ENCODE peak calls at places on chromosomes 13 and 19, in five cellular contexts. One of them, this sample, is unnamed.

GRCh38 chr19:8609210-8610040 is 1.1 kb downstream of the ADAMTS10 start:
- DNase-seq in HuH-7.5: peak; percentile 86
- DNase-seq in activated CD4-positive, alpha-beta T cell treated with anti-CD3 and anti-CD28 coated beads, Interleukin-2, amount 50 U/mL, for 48 hours: peak; percentile 43
- DNase-seq in AG08396: peak; percentile 80
- DNase-seq in effector CD4-positive, alpha-beta T cell: no peak
- DNase-seq in this sample: no peak

GRCh38 chr19:3522421-3523360 is 16.3 kb upstream of the TEKTIP1 start:
- DNase-seq in HuH-7.5: no peak
- DNase-seq in activated CD4-positive, alpha-beta T cell treated with anti-CD3 and anti-CD28 coated beads, Interleukin-2, amount 50 U/mL, for 48 hours: no peak
- DNase-seq in AG08396: no peak
- DNase-seq in effector CD4-positive, alpha-beta T cell: no peak
- DNase-seq in this sample: no peak

GRCh38 chr19:2089001-2089711 is 7.0 kb downstream of the MOB3A start:
- DNase-seq in HuH-7.5: no peak
- DNase-seq in activated CD4-positive, alpha-beta T cell treated with anti-CD3 and anti-CD28 coated beads, Interleukin-2, amount 50 U/mL, for 48 hours: no peak
- DNase-seq in AG08396: no peak
- DNase-seq in effector CD4-positive, alpha-beta T cell: no peak
- DNase-seq in this sample: no peak

GRCh38 chr19:38684078-38684861 is 36.8 kb downstream of the ACTN4 start:
- DNase-seq in HuH-7.5: no peak
- DNase-seq in activated CD4-positive, alpha-beta T cell treated with anti-CD3 and anti-CD28 coated beads, Interleukin-2, amount 50 U/mL, for 48 hours: peak; percentile 37
- DNase-seq in AG08396: peak; percentile 76
- DNase-seq in effector CD4-positive, alpha-beta T cell: no peak
- DNase-seq in this sample: no peak

GRCh38 chr19:21022996-21023395 is 2.5 kb downstream of the ZNF430 start:
- DNase-seq in HuH-7.5: no peak
- DNase-seq in activated CD4-positive, alpha-beta T cell treated with anti-CD3 and anti-CD28 coated beads, Interleukin-2, amount 50 U/mL, for 48 hours: peak; percentile 29
- DNase-seq in AG08396: no peak
- DNase-seq in effector CD4-positive, alpha-beta T cell: no peak
- DNase-seq in this sample: peak; percentile 38

GRCh38 chr13:105497597-105497996 is 1037.9 kb downstream of the EFNB2 start:
- DNase-seq in HuH-7.5: no peak
- DNase-seq in activated CD4-positive, alpha-beta T cell treated with anti-CD3 and anti-CD28 coated beads, Interleukin-2, amount 50 U/mL, for 48 hours: no peak
- DNase-seq in AG08396: no peak
- DNase-seq in effector CD4-positive, alpha-beta T cell: no peak
- DNase-seq in this sample: no peak

GRCh38 chr13:24943136-24943535 is 152.8 kb upstream of the PABPC3 start:
- DNase-seq in HuH-7.5: no peak
- DNase-seq in activated CD4-positive, alpha-beta T cell treated with anti-CD3 and anti-CD28 coated beads, Interleukin-2, amount 50 U/mL, for 48 hours: no peak
- DNase-seq in AG08396: no peak
- DNase-seq in effector CD4-positive, alpha-beta T cell: no peak
- DNase-seq in this sample: no peak

GRCh38 chr19:40802300-40803169 is 3.5 kb downstream of the EGLN2 start:
- DNase-seq in HuH-7.5: no peak
- DNase-seq in activated CD4-positive, alpha-beta T cell treated with anti-CD3 and anti-CD28 coated beads, Interleukin-2, amount 50 U/mL, for 48 hours: no peak
- DNase-seq in AG08396: no peak
- DNase-seq in effector CD4-positive, alpha-beta T cell: no peak
- DNase-seq in this sample: no peak

GRCh38 chr13:39036212-39036611 is 1.7 kb downstream of the PROSER1 start:
- DNase-seq in HuH-7.5: no peak
- DNase-seq in activated CD4-positive, alpha-beta T cell treated with anti-CD3 and anti-CD28 coated beads, Interleukin-2, amount 50 U/mL, for 48 hours: no peak
- DNase-seq in AG08396: no peak
- DNase-seq in effector CD4-positive, alpha-beta T cell: no peak
- DNase-seq in this sample: peak; percentile 10

GRCh38 chr19:19110410-19111137 is 27.7 kb downstream of the TMEM161A start:
- DNase-seq in HuH-7.5: no peak
- DNase-seq in activated CD4-positive, alpha-beta T cell treated with anti-CD3 and anti-CD28 coated beads, Interleukin-2, amount 50 U/mL, for 48 hours: no peak
- DNase-seq in AG08396: no peak
- DNase-seq in effector CD4-positive, alpha-beta T cell: no peak
- DNase-seq in this sample: no peak

GRCh38 chr19:56110515-56111448 is 10.3 kb downstream of the ZNF787 start:
- DNase-seq in HuH-7.5: peak; percentile 97
- DNase-seq in activated CD4-positive, alpha-beta T cell treated with anti-CD3 and anti-CD28 coated beads, Interleukin-2, amount 50 U/mL, for 48 hours: no peak
- DNase-seq in AG08396: no peak
- DNase-seq in effector CD4-positive, alpha-beta T cell: no peak
- DNase-seq in this sample: no peak

GRCh38 chr19:1874554-1875185 is 10.6 kb downstream of the ABHD17A start:
- DNase-seq in HuH-7.5: no peak
- DNase-seq in activated CD4-positive, alpha-beta T cell treated with anti-CD3 and anti-CD28 coated beads, Interleukin-2, amount 50 U/mL, for 48 hours: no peak
- DNase-seq in AG08396: no peak
- DNase-seq in effector CD4-positive, alpha-beta T cell: peak; percentile 43
- DNase-seq in this sample: no peak

GRCh38 chr13:18951412-18951811 is 230.2 kb downstream of the TUBA3C start:
- DNase-seq in HuH-7.5: no peak
- DNase-seq in activated CD4-positive, alpha-beta T cell treated with anti-CD3 and anti-CD28 coated beads, Interleukin-2, amount 50 U/mL, for 48 hours: no peak
- DNase-seq in AG08396: no peak
- DNase-seq in effector CD4-positive, alpha-beta T cell: no peak
- DNase-seq in this sample: no peak

GRCh38 chr13:46403851-46404731 is 17.0 kb upstream of the RUBCNL start:
- DNase-seq in HuH-7.5: no peak
- DNase-seq in activated CD4-positive, alpha-beta T cell treated with anti-CD3 and anti-CD28 coated beads, Interleukin-2, amount 50 U/mL, for 48 hours: no peak
- DNase-seq in AG08396: no peak
- DNase-seq in effector CD4-positive, alpha-beta T cell: no peak
- DNase-seq in this sample: no peak

GRCh38 chr19:51142119-51142518 is at the start of gene SIGLEC7:
- DNase-seq in HuH-7.5: no peak
- DNase-seq in activated CD4-positive, alpha-beta T cell treated with anti-CD3 and anti-CD28 coated beads, Interleukin-2, amount 50 U/mL, for 48 hours: no peak
- DNase-seq in AG08396: no peak
- DNase-seq in effector CD4-positive, alpha-beta T cell: no peak
- DNase-seq in this sample: no peak

GRCh38 chr13:106691861-106692260 is 123.9 kb upstream of the ARGLU1 start:
- DNase-seq in HuH-7.5: no peak
- DNase-seq in activated CD4-positive, alpha-beta T cell treated with anti-CD3 and anti-CD28 coated beads, Interleukin-2, amount 50 U/mL, for 48 hours: no peak
- DNase-seq in AG08396: no peak
- DNase-seq in effector CD4-positive, alpha-beta T cell: no peak
- DNase-seq in this sample: no peak

GRCh38 chr13:74687452-74688180 is 553.4 kb upstream of the KLF12 start:
- DNase-seq in HuH-7.5: no peak
- DNase-seq in activated CD4-positive, alpha-beta T cell treated with anti-CD3 and anti-CD28 coated beads, Interleukin-2, amount 50 U/mL, for 48 hours: no peak
- DNase-seq in AG08396: no peak
- DNase-seq in effector CD4-positive, alpha-beta T cell: no peak
- DNase-seq in this sample: no peak

GRCh38 chr13:51033431-51034185 is 77.5 kb downstream of the C13orf42 start:
- DNase-seq in HuH-7.5: no peak
- DNase-seq in activated CD4-positive, alpha-beta T cell treated with anti-CD3 and anti-CD28 coated beads, Interleukin-2, amount 50 U/mL, for 48 hours: no peak
- DNase-seq in AG08396: no peak
- DNase-seq in effector CD4-positive, alpha-beta T cell: no peak
- DNase-seq in this sample: no peak

GRCh38 chr19:15479391-15480345 is at the start of gene PGLYRP2:
- DNase-seq in HuH-7.5: no peak
- DNase-seq in activated CD4-positive, alpha-beta T cell treated with anti-CD3 and anti-CD28 coated beads, Interleukin-2, amount 50 U/mL, for 48 hours: no peak
- DNase-seq in AG08396: no peak
- DNase-seq in effector CD4-positive, alpha-beta T cell: no peak
- DNase-seq in this sample: no peak

GRCh38 chr13:24763596-24764275 is at the start of gene RNF17:
- DNase-seq in HuH-7.5: no peak
- DNase-seq in activated CD4-positive, alpha-beta T cell treated with anti-CD3 and anti-CD28 coated beads, Interleukin-2, amount 50 U/mL, for 48 hours: no peak
- DNase-seq in AG08396: no peak
- DNase-seq in effector CD4-positive, alpha-beta T cell: no peak
- DNase-seq in this sample: no peak

GRCh38 chr13:99930925-99931324 is 40.6 kb downstream of the ZIC5 start:
- DNase-seq in HuH-7.5: no peak
- DNase-seq in activated CD4-positive, alpha-beta T cell treated with anti-CD3 and anti-CD28 coated beads, Interleukin-2, amount 50 U/mL, for 48 hours: no peak
- DNase-seq in AG08396: no peak
- DNase-seq in effector CD4-positive, alpha-beta T cell: no peak
- DNase-seq in this sample: no peak

GRCh38 chr13:113283904-113284303 is 13.1 kb upstream of the LAMP1 start:
- DNase-seq in HuH-7.5: no peak
- DNase-seq in activated CD4-positive, alpha-beta T cell treated with anti-CD3 and anti-CD28 coated beads, Interleukin-2, amount 50 U/mL, for 48 hours: no peak
- DNase-seq in AG08396: no peak
- DNase-seq in effector CD4-positive, alpha-beta T cell: no peak
- DNase-seq in this sample: no peak

This sample was measured in stimulated activated naive CD4-positive, alpha-beta T cell treated with Interleukin-2 at 50 U/mL for 16 hours.